ENCODE peak calls at places on chromosomes 2 and 18, in nine cellular contexts. One of them, this sample, is unnamed.

GRCh38 chr18:66761166-66761565 is 157.3 kb upstream of the CDH19 start:
- DNase-seq in AG10803: no peak
- DNase-seq in adipocyte: no peak
- DNase-seq in effector memory CD4-positive, alpha-beta T cell: no peak
- DNase-seq in HFF-Myc: no peak
- DNase-seq in psoas muscle: no peak
- DNase-seq in left lung: no peak
- DNase-seq in OCI-LY7: no peak
- DNase-seq in cardiac muscle cell: no peak
- DNase-seq in this sample: no peak

GRCh38 chr2:122808286-122808969 is 1053.0 kb downstream of the TSN start:
- DNase-seq in left lung: no peak
- DNase-seq in OCI-LY7: no peak
- DNase-seq in psoas muscle: no peak
- DNase-seq in AG10803: no peak
- DNase-seq in HFF-Myc: no peak
- DNase-seq in adipocyte: no peak
- DNase-seq in cardiac muscle cell: no peak
- DNase-seq in effector memory CD4-positive, alpha-beta T cell: no peak
- DNase-seq in this sample: peak; percentile 7

GRCh38 chr2:173354073-173354600 is 535 bp upstream of the CDCA7 start:
- DNase-seq in effector memory CD4-positive, alpha-beta T cell: no peak
- DNase-seq in left lung: no peak
- DNase-seq in cardiac muscle cell: no peak
- DNase-seq in adipocyte: peak; percentile 17
- DNase-seq in AG10803: no peak
- DNase-seq in HFF-Myc: peak; percentile 17
- DNase-seq in OCI-LY7: peak; percentile 93
- DNase-seq in psoas muscle: no peak
- DNase-seq in this sample: no peak

GRCh38 chr2:42021490-42021889 is 26.3 kb upstream of the PKDCC start:
- DNase-seq in effector memory CD4-positive, alpha-beta T cell: no peak
- DNase-seq in OCI-LY7: no peak
- DNase-seq in cardiac muscle cell: no peak
- DNase-seq in adipocyte: no peak
- DNase-seq in psoas muscle: peak; percentile 69
- DNase-seq in AG10803: peak; percentile 89
- DNase-seq in HFF-Myc: no peak
- DNase-seq in left lung: no peak
- DNase-seq in this sample: no peak

GRCh38 chr2:30611572-30611971 is 164.5 kb downstream of the LCLAT1 start:
- DNase-seq in left lung: no peak
- DNase-seq in effector memory CD4-positive, alpha-beta T cell: no peak
- DNase-seq in HFF-Myc: no peak
- DNase-seq in adipocyte: peak; percentile 29
- DNase-seq in AG10803: peak; percentile 86
- DNase-seq in cardiac muscle cell: peak; percentile 81
- DNase-seq in OCI-LY7: no peak
- DNase-seq in psoas muscle: no peak
- DNase-seq in this sample: no peak

GRCh38 chr2:230774348-230774951 is 61.8 kb downstream of the CAB39 start:
- DNase-seq in cardiac muscle cell: no peak
- DNase-seq in effector memory CD4-positive, alpha-beta T cell: no peak
- DNase-seq in psoas muscle: no peak
- DNase-seq in OCI-LY7: no peak
- DNase-seq in left lung: no peak
- DNase-seq in AG10803: peak; percentile 87
- DNase-seq in adipocyte: peak; percentile 78
- DNase-seq in HFF-Myc: no peak
- DNase-seq in this sample: peak; percentile 81

GRCh38 chr2:231707625-231708049 is 688 bp upstream of the PTMA start:
- DNase-seq in AG10803: peak; percentile 26
- DNase-seq in adipocyte: peak; percentile 52
- DNase-seq in OCI-LY7: no peak
- DNase-seq in effector memory CD4-positive, alpha-beta T cell: no peak
- DNase-seq in left lung: no peak
- DNase-seq in psoas muscle: no peak
- DNase-seq in cardiac muscle cell: peak; percentile 50
- DNase-seq in HFF-Myc: no peak
- DNase-seq in this sample: no peak

GRCh38 chr2:6309415-6310185 is 556.1 kb downstream of the CMPK2 start:
- DNase-seq in effector memory CD4-positive, alpha-beta T cell: no peak
- DNase-seq in adipocyte: no peak
- DNase-seq in cardiac muscle cell: no peak
- DNase-seq in left lung: no peak
- DNase-seq in HFF-Myc: no peak
- DNase-seq in OCI-LY7: peak; percentile 95
- DNase-seq in AG10803: no peak
- DNase-seq in psoas muscle: no peak
- DNase-seq in this sample: no peak

GRCh38 chr2:152613235-152613634 is 104.0 kb downstream of the PRPF40A start:
- DNase-seq in effector memory CD4-positive, alpha-beta T cell: no peak
- DNase-seq in AG10803: peak; percentile 24
- DNase-seq in cardiac muscle cell: no peak
- DNase-seq in psoas muscle: no peak
- DNase-seq in OCI-LY7: no peak
- DNase-seq in left lung: no peak
- DNase-seq in adipocyte: peak; percentile 40
- DNase-seq in HFF-Myc: no peak
- DNase-seq in this sample: no peak

GRCh38 chr18:62610509-62611394 is 87.9 kb downstream of the ZCCHC2 start:
- DNase-seq in adipocyte: no peak
- DNase-seq in left lung: no peak
- DNase-seq in OCI-LY7: no peak
- DNase-seq in effector memory CD4-positive, alpha-beta T cell: no peak
- DNase-seq in psoas muscle: no peak
- DNase-seq in cardiac muscle cell: no peak
- DNase-seq in HFF-Myc: no peak
- DNase-seq in AG10803: no peak
- DNase-seq in this sample: no peak

GRCh38 chr2:45237128-45237527 is 227.9 kb upstream of the SIX2 start:
- DNase-seq in AG10803: no peak
- DNase-seq in psoas muscle: no peak
- DNase-seq in left lung: no peak
- DNase-seq in OCI-LY7: no peak
- DNase-seq in cardiac muscle cell: no peak
- DNase-seq in HFF-Myc: no peak
- DNase-seq in effector memory CD4-positive, alpha-beta T cell: no peak
- DNase-seq in adipocyte: no peak
- DNase-seq in this sample: no peak

GRCh38 chr2:195533771-195534642 is 123.0 kb upstream of the SLC39A10 start:
- DNase-seq in adipocyte: peak; percentile 88
- DNase-seq in psoas muscle: peak; percentile 58
- DNase-seq in OCI-LY7: peak; percentile 39
- DNase-seq in AG10803: peak; percentile 93
- DNase-seq in left lung: peak; percentile 58
- DNase-seq in cardiac muscle cell: peak; percentile 29
- DNase-seq in HFF-Myc: peak; percentile 36
- DNase-seq in effector memory CD4-positive, alpha-beta T cell: no peak
- DNase-seq in this sample: peak; percentile 47

GRCh38 chr2:27445615-27446014 is 3.4 kb downstream of the KRTCAP3 start:
- DNase-seq in cardiac muscle cell: no peak
- DNase-seq in adipocyte: no peak
- DNase-seq in effector memory CD4-positive, alpha-beta T cell: no peak
- DNase-seq in HFF-Myc: no peak
- DNase-seq in OCI-LY7: no peak
- DNase-seq in AG10803: no peak
- DNase-seq in psoas muscle: no peak
- DNase-seq in left lung: no peak
- DNase-seq in this sample: no peak
- H3K4me3 ChIP-seq in cardiac muscle cell: no peak overlapping the region
- H3K4me3 ChIP-seq in adipocyte: no peak overlapping the region
- H3K4me3 ChIP-seq in effector memory CD4-positive, alpha-beta T cell: no peak overlapping the region
- H3K4me3 ChIP-seq in HFF-Myc: no peak overlapping the region
- H3K4me3 ChIP-seq in OCI-LY7: no peak overlapping the region
- H3K4me3 ChIP-seq in AG10803: no peak overlapping the region
- H3K4me3 ChIP-seq in psoas muscle: no peak overlapping the region
- H3K4me3 ChIP-seq in left lung: no peak overlapping the region
- H3K4me3 ChIP-seq in this sample: no peak overlapping the region

GRCh38 chr2:207768168-207768890 is 1.4 kb downstream of the FZD5 start:
- DNase-seq in cardiac muscle cell: peak; percentile 69
- DNase-seq in effector memory CD4-positive, alpha-beta T cell: no peak
- DNase-seq in AG10803: no peak
- DNase-seq in psoas muscle: peak; percentile 67
- DNase-seq in left lung: peak; percentile 87
- DNase-seq in adipocyte: peak; percentile 54
- DNase-seq in OCI-LY7: no peak
- DNase-seq in HFF-Myc: no peak
- DNase-seq in this sample: peak; percentile 39

GRCh38 chr2:207766697-207767460 is 2.8 kb downstream of the FZD5 start:
- DNase-seq in AG10803: no peak
- DNase-seq in left lung: peak; percentile 81
- DNase-seq in cardiac muscle cell: no peak
- DNase-seq in OCI-LY7: no peak
- DNase-seq in psoas muscle: no peak
- DNase-seq in effector memory CD4-positive, alpha-beta T cell: no peak
- DNase-seq in adipocyte: no peak
- DNase-seq in HFF-Myc: no peak
- DNase-seq in this sample: no peak

GRCh38 chr2:207765960-207766582 is 3.6 kb downstream of the FZD5 start:
- DNase-seq in adipocyte: no peak
- DNase-seq in left lung: no peak
- DNase-seq in HFF-Myc: no peak
- DNase-seq in effector memory CD4-positive, alpha-beta T cell: no peak
- DNase-seq in AG10803: no peak
- DNase-seq in cardiac muscle cell: no peak
- DNase-seq in OCI-LY7: no peak
- DNase-seq in psoas muscle: no peak
- DNase-seq in this sample: no peak

GRCh38 chr2:207768891-207769596 is 662 bp downstream of the FZD5 start:
- DNase-seq in left lung: no peak
- DNase-seq in AG10803: no peak
- DNase-seq in OCI-LY7: no peak
- DNase-seq in HFF-Myc: no peak
- DNase-seq in adipocyte: peak; percentile 39
- DNase-seq in effector memory CD4-positive, alpha-beta T cell: no peak
- DNase-seq in cardiac muscle cell: peak; percentile 48
- DNase-seq in psoas muscle: no peak
- DNase-seq in this sample: no peak

DNA sequence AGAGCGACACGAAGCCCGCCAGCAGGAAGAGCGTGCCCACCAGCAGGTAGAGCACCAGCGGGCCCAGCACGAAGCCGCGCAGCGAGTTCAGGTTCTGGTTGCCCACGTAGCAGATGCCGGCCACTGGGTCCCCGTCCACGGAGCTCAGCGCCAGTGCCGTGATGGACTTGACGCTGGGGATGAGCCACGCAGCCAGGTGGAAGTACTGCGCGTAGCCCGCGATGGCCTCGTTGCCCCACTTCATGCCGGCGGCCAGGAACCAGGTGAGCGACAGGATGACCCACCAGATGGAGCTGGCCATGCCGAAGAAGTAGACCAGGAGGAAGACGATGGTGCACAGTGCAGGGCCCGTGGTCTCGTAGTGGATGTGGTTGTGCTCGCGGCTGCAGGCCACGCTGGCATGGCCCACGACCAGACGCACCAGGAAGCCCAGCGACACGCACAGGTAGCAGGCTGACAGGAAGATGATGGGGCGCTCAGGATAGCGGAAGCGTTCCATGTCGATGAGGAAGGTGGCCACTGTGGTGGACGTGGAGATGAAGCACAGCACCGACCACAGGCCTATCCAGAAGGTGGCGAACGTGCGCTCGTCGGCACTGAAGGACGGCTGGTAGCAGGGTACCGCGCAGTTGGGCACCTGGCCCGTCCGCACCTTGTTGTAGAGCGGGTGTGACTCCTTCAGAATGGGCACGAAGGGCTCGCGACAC is 2.1 kb downstream of the FZD5 start:
- DNase-seq in effector memory CD4-positive, alpha-beta T cell: no peak
- DNase-seq in left lung: peak; percentile 86
- DNase-seq in adipocyte: peak; percentile 27
- DNase-seq in AG10803: no peak
- DNase-seq in psoas muscle: peak; percentile 71
- DNase-seq in OCI-LY7: no peak
- DNase-seq in cardiac muscle cell: peak; percentile 40
- DNase-seq in HFF-Myc: no peak
- DNase-seq in this sample: peak; percentile 21
- H3K4me3 ChIP-seq in effector memory CD4-positive, alpha-beta T cell: peak overlapping the region; percentile 78
- H3K4me3 ChIP-seq in left lung: peak overlapping the region; percentile 62
- H3K4me3 ChIP-seq in adipocyte: peak overlapping the region; percentile 95
- H3K4me3 ChIP-seq in AG10803: no peak overlapping the region
- H3K4me3 ChIP-seq in psoas muscle: peak overlapping the region; percentile 93
- H3K4me3 ChIP-seq in OCI-LY7: no peak overlapping the region
- H3K4me3 ChIP-seq in cardiac muscle cell: peak overlapping the region; percentile 71
- H3K4me3 ChIP-seq in HFF-Myc: peak overlapping the region; percentile 64
- H3K4me3 ChIP-seq in this sample: peak overlapping the region; percentile 71

DNA sequence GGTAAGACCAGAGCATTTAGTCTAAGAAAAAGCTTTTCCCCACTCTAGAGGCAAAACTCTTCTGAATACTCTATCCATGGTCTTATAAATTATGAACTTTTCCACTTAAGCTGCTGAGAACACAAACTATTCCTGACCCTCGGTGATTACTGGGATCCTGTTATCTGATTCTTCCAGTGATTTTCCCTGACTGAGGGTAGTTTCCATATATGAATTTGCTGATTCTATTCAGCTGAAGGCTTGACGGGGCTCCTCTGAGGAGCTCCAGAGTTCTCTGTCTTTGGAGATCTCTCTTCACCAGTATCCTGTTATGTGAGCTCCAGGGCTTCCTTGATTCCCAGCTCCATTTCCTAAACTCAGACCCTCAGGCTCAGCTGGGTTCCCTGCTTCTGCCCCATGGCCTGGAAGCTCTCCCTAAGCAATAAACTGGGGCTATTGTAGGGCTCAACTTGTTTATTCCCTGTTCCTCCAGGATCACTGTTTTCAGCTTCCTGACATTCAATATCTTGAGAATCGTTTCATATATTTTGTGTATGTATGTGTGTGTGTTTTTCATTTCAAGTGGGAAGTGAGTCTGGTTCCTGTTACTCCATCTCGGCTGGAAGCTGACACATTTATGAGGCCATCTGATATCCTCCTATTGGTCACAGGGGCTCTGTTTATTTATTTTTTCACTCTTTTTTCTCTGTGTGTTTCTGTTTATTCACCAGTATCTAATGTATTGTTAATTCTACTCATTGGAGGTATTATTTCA is 78.2 kb downstream of the ARHGAP28 start:
- DNase-seq in AG10803: no peak
- DNase-seq in left lung: no peak
- DNase-seq in effector memory CD4-positive, alpha-beta T cell: no peak
- DNase-seq in HFF-Myc: peak; percentile 37
- DNase-seq in adipocyte: no peak
- DNase-seq in OCI-LY7: no peak
- DNase-seq in psoas muscle: no peak
- DNase-seq in cardiac muscle cell: no peak
- DNase-seq in this sample: no peak
- H3K4me3 ChIP-seq in AG10803: no peak overlapping the region
- H3K4me3 ChIP-seq in left lung: no peak overlapping the region
- H3K4me3 ChIP-seq in effector memory CD4-positive, alpha-beta T cell: no peak overlapping the region
- H3K4me3 ChIP-seq in HFF-Myc: no peak overlapping the region
- H3K4me3 ChIP-seq in adipocyte: no peak overlapping the region
- H3K4me3 ChIP-seq in OCI-LY7: no peak overlapping the region
- H3K4me3 ChIP-seq in psoas muscle: peak overlapping the region; percentile 27
- H3K4me3 ChIP-seq in cardiac muscle cell: no peak overlapping the region
- H3K4me3 ChIP-seq in this sample: no peak overlapping the region

DNA sequence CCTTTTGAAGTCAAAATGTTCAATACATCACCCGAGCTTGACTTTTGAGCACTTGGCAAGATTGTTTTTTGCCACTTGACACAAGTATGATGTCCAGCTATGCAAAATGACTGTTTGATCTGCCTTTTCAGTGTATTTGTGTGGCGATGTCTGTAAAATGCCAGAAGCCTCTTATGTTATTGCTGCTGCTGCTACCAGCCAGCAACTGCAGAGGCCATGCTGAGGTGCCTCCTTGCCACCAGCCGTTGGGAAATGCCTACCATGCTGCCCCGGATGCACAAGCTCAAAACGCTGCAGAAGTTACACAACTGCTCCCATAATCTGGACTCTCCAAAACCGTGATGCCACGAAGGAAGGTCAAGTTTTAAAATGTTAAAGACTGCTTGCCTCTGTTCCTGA is 80.3 kb downstream of the RTN4 start:
- DNase-seq in OCI-LY7: no peak
- DNase-seq in effector memory CD4-positive, alpha-beta T cell: no peak
- DNase-seq in left lung: no peak
- DNase-seq in adipocyte: no peak
- DNase-seq in AG10803: no peak
- DNase-seq in HFF-Myc: no peak
- DNase-seq in psoas muscle: no peak
- DNase-seq in cardiac muscle cell: no peak
- DNase-seq in this sample: no peak
- H3K4me3 ChIP-seq in OCI-LY7: no peak overlapping the region
- H3K4me3 ChIP-seq in effector memory CD4-positive, alpha-beta T cell: no peak overlapping the region
- H3K4me3 ChIP-seq in left lung: no peak overlapping the region
- H3K4me3 ChIP-seq in adipocyte: no peak overlapping the region
- H3K4me3 ChIP-seq in AG10803: no peak overlapping the region
- H3K4me3 ChIP-seq in HFF-Myc: no peak overlapping the region
- H3K4me3 ChIP-seq in psoas muscle: no peak overlapping the region
- H3K4me3 ChIP-seq in cardiac muscle cell: no peak overlapping the region
- H3K4me3 ChIP-seq in this sample: no peak overlapping the region

This sample was measured in PC-9.